ENCODE peak calls at places on chromosomes 2 and 18, in six cellular contexts. One of them, this sample, is unnamed.
A peak's percentile ranks its signal among the peaks of the same experiment; 100 is the strongest.

GRCh38 chr2:120344991-120345975 is 653 bp upstream of the INHBB start:
- DNase-seq in WERI-Rb-1: no peak
- DNase-seq in A673: peak; percentile 40
- DNase-seq in WTC11: no peak
- DNase-seq in neural progenitor cell: peak; percentile 63
- DNase-seq in cardiac fibroblast: no peak
- DNase-seq in this sample: no peak

GRCh38 chr2:22221006-22221405 is 1097.2 kb downstream of the TDRD15 start:
- DNase-seq in cardiac fibroblast: no peak
- DNase-seq in WERI-Rb-1: no peak
- DNase-seq in A673: no peak
- DNase-seq in neural progenitor cell: no peak
- DNase-seq in WTC11: no peak
- DNase-seq in this sample: no peak

GRCh38 chr2:11680901-11681721 is 11.1 kb upstream of the NTSR2 start:
- DNase-seq in WTC11: no peak
- DNase-seq in A673: no peak
- DNase-seq in neural progenitor cell: no peak
- DNase-seq in cardiac fibroblast: no peak
- DNase-seq in WERI-Rb-1: no peak
- DNase-seq in this sample: no peak

GRCh38 chr2:204258900-204259299 is 286.4 kb upstream of the PARD3B start:
- DNase-seq in neural progenitor cell: no peak
- DNase-seq in A673: no peak
- DNase-seq in WTC11: no peak
- DNase-seq in cardiac fibroblast: no peak
- DNase-seq in WERI-Rb-1: no peak
- DNase-seq in this sample: no peak

GRCh38 chr18:46362533-46362932 is 258.3 kb downstream of the HAUS1 start:
- DNase-seq in WERI-Rb-1: no peak
- DNase-seq in neural progenitor cell: no peak
- DNase-seq in A673: no peak
- DNase-seq in WTC11: no peak
- DNase-seq in cardiac fibroblast: no peak
- DNase-seq in this sample: no peak

GRCh38 chr2:63735931-63736820 is 105.5 kb upstream of the UGP2 start:
- DNase-seq in neural progenitor cell: no peak
- DNase-seq in WERI-Rb-1: no peak
- DNase-seq in WTC11: no peak
- DNase-seq in cardiac fibroblast: peak; percentile 68
- DNase-seq in A673: peak; percentile 70
- DNase-seq in this sample: no peak

GRCh38 chr2:12428324-12428723 is 288.4 kb upstream of the TRIB2 start:
- DNase-seq in neural progenitor cell: peak; percentile 20
- DNase-seq in cardiac fibroblast: no peak
- DNase-seq in WERI-Rb-1: no peak
- DNase-seq in A673: no peak
- DNase-seq in WTC11: peak; percentile 45
- DNase-seq in this sample: no peak

GRCh38 chr2:241074065-241074818 is 27.8 kb downstream of the MTERF4 start:
- DNase-seq in WTC11: no peak
- DNase-seq in A673: no peak
- DNase-seq in neural progenitor cell: no peak
- DNase-seq in WERI-Rb-1: no peak
- DNase-seq in cardiac fibroblast: no peak
- DNase-seq in this sample: no peak

GRCh38 chr18:49630246-49630699 is 68.4 kb downstream of the LIPG start:
- DNase-seq in WERI-Rb-1: no peak
- DNase-seq in cardiac fibroblast: peak; percentile 68
- DNase-seq in A673: no peak
- DNase-seq in WTC11: no peak
- DNase-seq in neural progenitor cell: no peak
- DNase-seq in this sample: no peak

GRCh38 chr2:206936006-206936405 is 3.3 kb upstream of the CPO start:
- DNase-seq in A673: no peak
- DNase-seq in cardiac fibroblast: no peak
- DNase-seq in WTC11: no peak
- DNase-seq in WERI-Rb-1: no peak
- DNase-seq in neural progenitor cell: no peak
- DNase-seq in this sample: no peak

GRCh38 chr2:38572167-38572566 is 30.6 kb downstream of the HNRNPLL start:
- DNase-seq in cardiac fibroblast: peak; percentile 87
- DNase-seq in WERI-Rb-1: no peak
- DNase-seq in neural progenitor cell: no peak
- DNase-seq in A673: peak; percentile 67
- DNase-seq in WTC11: no peak
- DNase-seq in this sample: no peak

GRCh38 chr2:159605441-159606178 is 10.7 kb downstream of the BAZ2B start:
- DNase-seq in cardiac fibroblast: peak; percentile 66
- DNase-seq in A673: no peak
- DNase-seq in WERI-Rb-1: no peak
- DNase-seq in WTC11: no peak
- DNase-seq in neural progenitor cell: no peak
- DNase-seq in this sample: no peak

GRCh38 chr2:103823847-103824246 is 1030.1 kb upstream of the POU3F3 start:
- DNase-seq in cardiac fibroblast: no peak
- DNase-seq in WERI-Rb-1: no peak
- DNase-seq in A673: no peak
- DNase-seq in neural progenitor cell: no peak
- DNase-seq in WTC11: no peak
- DNase-seq in this sample: no peak

GRCh38 chr2:237231593-237231992 is 145.9 kb downstream of the COPS8 start:
- DNase-seq in WTC11: no peak
- DNase-seq in neural progenitor cell: no peak
- DNase-seq in A673: no peak
- DNase-seq in cardiac fibroblast: peak; percentile 54
- DNase-seq in WERI-Rb-1: no peak
- DNase-seq in this sample: no peak

DNA sequence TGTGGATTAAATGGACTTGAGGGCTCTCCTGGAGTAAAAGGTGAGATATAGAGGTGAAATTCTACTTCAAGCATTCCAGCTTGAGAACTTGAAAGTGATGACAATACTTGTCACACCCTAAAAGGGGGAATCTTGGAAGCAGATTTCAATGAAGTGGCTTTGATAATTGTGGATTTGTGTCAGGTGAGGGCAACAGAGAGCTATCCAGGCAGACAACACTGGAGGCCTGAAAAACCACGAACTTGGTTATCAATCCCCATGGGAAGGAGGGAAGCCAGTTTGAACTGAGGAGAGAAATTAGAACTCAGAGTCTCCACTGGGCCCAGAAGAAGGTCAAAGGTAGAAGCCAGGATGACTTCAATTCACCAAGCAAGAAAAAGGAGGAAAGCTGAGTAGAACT is 263.9 kb downstream of the FIGN start:
- DNase-seq in A673: peak; percentile 1
- DNase-seq in cardiac fibroblast: peak; percentile 56
- DNase-seq in neural progenitor cell: peak; percentile 37
- DNase-seq in WTC11: no peak
- DNase-seq in WERI-Rb-1: no peak
- DNase-seq in this sample: no peak
- TF ChIP-seq CTCF in A673: no peak
- TF ChIP-seq CTCF in cardiac fibroblast: peak; percentile 45
- TF ChIP-seq CTCF in neural progenitor cell: peak; percentile 51
- TF ChIP-seq CTCF in WTC11: no peak
- TF ChIP-seq CTCF in WERI-Rb-1: peak; percentile 45
- TF ChIP-seq CTCF in this sample: no peak

GRCh38 chr2:127027715-127028114 is 79.2 kb downstream of the BIN1 start:
- DNase-seq in WTC11: no peak
- DNase-seq in WERI-Rb-1: no peak
- DNase-seq in cardiac fibroblast: no peak
- DNase-seq in A673: no peak
- DNase-seq in neural progenitor cell: no peak
- DNase-seq in this sample: no peak
- TF ChIP-seq CTCF in WTC11: no peak
- TF ChIP-seq CTCF in WERI-Rb-1: peak; percentile 31
- TF ChIP-seq CTCF in cardiac fibroblast: no peak
- TF ChIP-seq CTCF in A673: peak; percentile 43
- TF ChIP-seq CTCF in neural progenitor cell: peak; percentile 47
- TF ChIP-seq CTCF in this sample: no peak

DNA sequence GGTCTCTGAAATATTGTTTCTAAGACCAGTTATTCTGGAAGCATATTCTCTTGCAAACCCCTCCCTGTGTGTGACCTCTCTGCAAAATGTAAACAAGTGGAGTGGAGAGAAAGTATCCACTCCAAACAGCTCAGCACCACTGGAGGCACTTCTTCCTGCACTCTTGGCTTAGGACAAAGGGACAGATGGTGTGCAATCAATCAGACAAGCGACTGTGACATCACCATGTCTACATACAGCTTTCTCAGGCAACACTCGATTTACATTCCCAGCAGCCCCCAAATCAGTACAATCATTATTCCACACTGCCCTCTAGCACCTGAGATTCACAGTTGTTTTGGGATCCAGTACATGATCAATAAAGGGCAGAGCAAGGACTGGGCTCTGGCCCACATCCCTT is 311.6 kb upstream of the ST6GAL2 start:
- DNase-seq in WTC11: no peak
- DNase-seq in neural progenitor cell: no peak
- DNase-seq in A673: no peak
- DNase-seq in cardiac fibroblast: no peak
- DNase-seq in WERI-Rb-1: no peak
- DNase-seq in this sample: no peak
- TF ChIP-seq CTCF in WTC11: no peak
- TF ChIP-seq CTCF in neural progenitor cell: no peak
- TF ChIP-seq CTCF in A673: no peak
- TF ChIP-seq CTCF in cardiac fibroblast: no peak
- TF ChIP-seq CTCF in WERI-Rb-1: no peak
- TF ChIP-seq CTCF in this sample: no peak

DNA sequence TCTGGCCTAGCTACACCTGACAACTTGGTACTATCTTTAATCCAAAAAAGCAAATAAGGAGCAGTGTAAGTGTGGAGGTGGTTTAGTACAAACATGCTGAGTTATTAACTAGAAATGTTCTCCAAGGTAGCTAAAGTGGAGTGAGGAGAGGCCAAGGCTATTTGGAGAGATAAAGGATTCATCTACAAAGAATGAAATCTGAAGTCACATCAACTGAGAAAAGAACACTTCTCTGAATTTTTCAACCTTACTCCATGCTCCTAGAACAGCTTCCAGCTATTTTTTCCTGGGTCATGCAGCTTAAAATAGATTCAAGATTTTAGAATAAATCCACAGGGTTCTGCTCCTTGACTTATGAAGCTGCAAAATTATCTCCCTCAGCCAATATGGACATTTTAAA is 18.7 kb downstream of the IMMT start:
- DNase-seq in cardiac fibroblast: no peak
- DNase-seq in neural progenitor cell: no peak
- DNase-seq in A673: no peak
- DNase-seq in WTC11: no peak
- DNase-seq in WERI-Rb-1: no peak
- DNase-seq in this sample: no peak
- TF ChIP-seq CTCF in cardiac fibroblast: no peak
- TF ChIP-seq CTCF in neural progenitor cell: no peak
- TF ChIP-seq CTCF in A673: no peak
- TF ChIP-seq CTCF in WTC11: no peak
- TF ChIP-seq CTCF in WERI-Rb-1: no peak
- TF ChIP-seq CTCF in this sample: no peak

DNA sequence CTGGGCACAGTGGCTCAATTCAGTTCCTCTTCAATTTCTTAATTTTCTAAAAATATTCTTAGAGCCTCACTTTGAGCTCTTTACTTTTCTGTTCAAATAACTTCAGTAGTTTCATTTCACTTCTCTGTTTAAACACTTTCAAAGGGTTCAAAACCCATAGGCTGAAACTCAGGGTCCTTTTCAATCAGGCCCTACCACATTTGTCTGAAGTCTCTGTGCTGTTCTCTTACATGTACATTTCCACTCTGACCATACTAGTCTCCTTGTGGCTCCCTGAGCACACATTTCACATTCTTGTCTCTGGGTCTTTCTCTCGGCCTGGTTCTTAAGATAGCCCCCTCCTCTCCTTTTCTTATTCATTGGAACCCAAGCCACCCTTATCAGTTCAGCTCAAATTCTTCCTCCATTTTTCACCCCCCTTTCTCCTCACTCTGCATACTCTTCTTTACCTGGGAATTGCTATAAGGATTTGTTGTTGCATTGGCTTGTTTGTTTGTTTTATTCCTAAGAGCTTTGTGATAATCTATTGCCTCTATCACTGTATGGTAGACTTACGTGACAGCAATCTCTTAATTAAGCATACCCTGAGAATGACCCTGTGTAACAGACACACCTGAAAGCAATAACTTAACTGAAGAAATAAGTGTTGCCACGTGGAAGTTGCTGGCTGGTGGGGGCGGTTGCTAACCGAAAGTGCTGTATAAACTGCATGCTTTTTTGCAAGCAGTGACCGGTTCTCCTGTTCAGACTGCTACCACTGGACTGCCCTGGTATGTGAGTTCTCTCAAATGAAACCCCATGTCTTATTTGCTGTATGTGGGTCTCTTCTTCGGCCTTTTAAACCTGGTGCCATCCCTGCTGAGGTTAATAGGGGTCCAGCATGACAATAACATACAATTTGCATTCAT is 27.7 kb upstream of the ACADL start:
- DNase-seq in WTC11: no peak
- DNase-seq in cardiac fibroblast: no peak
- DNase-seq in WERI-Rb-1: no peak
- DNase-seq in neural progenitor cell: no peak
- DNase-seq in A673: no peak
- DNase-seq in this sample: peak; percentile 60
- TF ChIP-seq CTCF in WTC11: no peak
- TF ChIP-seq CTCF in cardiac fibroblast: no peak
- TF ChIP-seq CTCF in WERI-Rb-1: no peak
- TF ChIP-seq CTCF in neural progenitor cell: no peak
- TF ChIP-seq CTCF in A673: no peak
- TF ChIP-seq CTCF in this sample: no peak

GRCh38 chr18:9403795-9404564 is 69.4 kb downstream of the TWSG1 start:
- DNase-seq in WERI-Rb-1: peak; percentile 21
- DNase-seq in neural progenitor cell: peak; percentile 26
- DNase-seq in A673: no peak
- DNase-seq in WTC11: peak; percentile 61
- DNase-seq in cardiac fibroblast: no peak
- DNase-seq in this sample: no peak
- TF ChIP-seq CTCF in WERI-Rb-1: peak; percentile 40
- TF ChIP-seq CTCF in neural progenitor cell: peak; percentile 27
- TF ChIP-seq CTCF in A673: no peak
- TF ChIP-seq CTCF in WTC11: peak; percentile 24
- TF ChIP-seq CTCF in cardiac fibroblast: no peak
- TF ChIP-seq CTCF in this sample: no peak

GRCh38 chr2:9950521-9951271 is 797 bp upstream of the GRHL1 start:
- DNase-seq in WERI-Rb-1: peak; percentile 60
- DNase-seq in cardiac fibroblast: no peak
- DNase-seq in WTC11: peak; percentile 48
- DNase-seq in A673: peak; percentile 49
- DNase-seq in neural progenitor cell: peak; percentile 74
- DNase-seq in this sample: peak; percentile 73
- TF ChIP-seq CTCF in WERI-Rb-1: peak; percentile 15
- TF ChIP-seq CTCF in cardiac fibroblast: no peak
- TF ChIP-seq CTCF in WTC11: no peak
- TF ChIP-seq CTCF in A673: no peak
- TF ChIP-seq CTCF in neural progenitor cell: no peak
- TF ChIP-seq CTCF in this sample: no peak

GRCh38 chr2:232843860-232844259 is 26.2 kb upstream of the SNORC start:
- DNase-seq in WERI-Rb-1: no peak
- DNase-seq in WTC11: no peak
- DNase-seq in cardiac fibroblast: no peak
- DNase-seq in neural progenitor cell: no peak
- DNase-seq in A673: no peak
- DNase-seq in this sample: no peak
- TF ChIP-seq CTCF in WERI-Rb-1: no peak
- TF ChIP-seq CTCF in WTC11: no peak
- TF ChIP-seq CTCF in cardiac fibroblast: no peak
- TF ChIP-seq CTCF in neural progenitor cell: peak; percentile 29
- TF ChIP-seq CTCF in A673: peak; percentile 23
- TF ChIP-seq CTCF in this sample: no peak

GRCh38 chr18:23066504-23067039 is 68.7 kb upstream of the CABLES1 start:
- DNase-seq in A673: no peak
- DNase-seq in cardiac fibroblast: no peak
- DNase-seq in WERI-Rb-1: peak; percentile 72
- DNase-seq in WTC11: no peak
- DNase-seq in neural progenitor cell: no peak
- DNase-seq in this sample: no peak
- TF ChIP-seq CTCF in A673: no peak
- TF ChIP-seq CTCF in cardiac fibroblast: no peak
- TF ChIP-seq CTCF in WERI-Rb-1: no peak
- TF ChIP-seq CTCF in WTC11: no peak
- TF ChIP-seq CTCF in neural progenitor cell: no peak
- TF ChIP-seq CTCF in this sample: no peak